ENCODE peak calls at places on chromosomes 4 and X, in five cellular contexts. One of them, this sample, is unnamed.

GRCh38 chr4:182447938-182448280 is 204.7 kb downstream of the TENM3 start:
- DNase-seq in NCI-H2081: no peak
- DNase-seq in HEK293T: peak; percentile 5
- DNase-seq in GM12892: no peak
- DNase-seq in Daoy: no peak
- DNase-seq in this sample: no peak

GRCh38 chr4:128335541-128335940 is 47.9 kb upstream of the PGRMC2 start:
- DNase-seq in NCI-H2081: no peak
- DNase-seq in HEK293T: no peak
- DNase-seq in GM12892: no peak
- DNase-seq in Daoy: no peak
- DNase-seq in this sample: no peak

GRCh38 chrX:17697191-17697590 is 40.1 kb upstream of the SCML1 start:
- DNase-seq in NCI-H2081: no peak
- DNase-seq in HEK293T: no peak
- DNase-seq in GM12892: no peak
- DNase-seq in Daoy: no peak
- DNase-seq in this sample: no peak

GRCh38 chr4:168725935-168726334 is 229.1 kb downstream of the PALLD start:
- DNase-seq in NCI-H2081: no peak
- DNase-seq in HEK293T: no peak
- DNase-seq in GM12892: no peak
- DNase-seq in Daoy: no peak
- DNase-seq in this sample: no peak

GRCh38 chrX:120310861-120311631 is at the start of gene TMEM255A:
- DNase-seq in NCI-H2081: peak; percentile 14
- DNase-seq in HEK293T: peak; percentile 60
- DNase-seq in GM12892: no peak
- DNase-seq in Daoy: peak; percentile 23
- DNase-seq in this sample: no peak

GRCh38 chr4:158624889-158625478 is 46.7 kb downstream of the C4orf46 start:
- DNase-seq in NCI-H2081: peak; percentile 23
- DNase-seq in HEK293T: peak; percentile 35
- DNase-seq in GM12892: no peak
- DNase-seq in Daoy: peak; percentile 35
- DNase-seq in this sample: peak; percentile 31

GRCh38 chrX:1629244-1629643 is 14.4 kb downstream of the ASMT start:
- DNase-seq in NCI-H2081: no peak
- DNase-seq in HEK293T: no peak
- DNase-seq in GM12892: no peak
- DNase-seq in Daoy: no peak
- DNase-seq in this sample: no peak

GRCh38 chrX:38500886-38501285 is 60.5 kb upstream of the TSPAN7 start:
- DNase-seq in NCI-H2081: no peak
- DNase-seq in HEK293T: no peak
- DNase-seq in GM12892: no peak
- DNase-seq in Daoy: peak; percentile 25
- DNase-seq in this sample: no peak

GRCh38 chr4:140645614-140646412 is 77.1 kb upstream of the UCP1 start:
- DNase-seq in NCI-H2081: no peak
- DNase-seq in HEK293T: no peak
- DNase-seq in GM12892: no peak
- DNase-seq in Daoy: no peak
- DNase-seq in this sample: no peak

GRCh38 chrX:13940646-13941045 is 89.0 kb downstream of the GEMIN8 start:
- DNase-seq in NCI-H2081: no peak
- DNase-seq in HEK293T: no peak
- DNase-seq in GM12892: no peak
- DNase-seq in Daoy: no peak
- DNase-seq in this sample: no peak

GRCh38 chr4:150305995-150306394 is 227.8 kb downstream of the DCLK2 start:
- DNase-seq in NCI-H2081: no peak
- DNase-seq in HEK293T: no peak
- DNase-seq in GM12892: no peak
- DNase-seq in Daoy: peak; percentile 25
- DNase-seq in this sample: no peak

GRCh38 chr4:4182835-4183568 is 43.7 kb downstream of the OTOP1 start:
- DNase-seq in NCI-H2081: no peak
- DNase-seq in HEK293T: peak; percentile 65
- DNase-seq in GM12892: peak; percentile 6
- DNase-seq in Daoy: peak; percentile 39
- DNase-seq in this sample: no peak

GRCh38 chr4:121270384-121270783 is 106.3 kb upstream of the TNIP3 start:
- DNase-seq in NCI-H2081: no peak
- DNase-seq in HEK293T: no peak
- DNase-seq in GM12892: no peak
- DNase-seq in Daoy: no peak
- DNase-seq in this sample: no peak

GRCh38 chr4:7280906-7281305 is 88.6 kb downstream of the SORCS2 start:
- DNase-seq in NCI-H2081: no peak
- DNase-seq in HEK293T: no peak
- DNase-seq in GM12892: no peak
- DNase-seq in Daoy: peak; percentile 37
- DNase-seq in this sample: no peak

GRCh38 chr4:16090306-16090705 is 6.5 kb upstream of the PROM1 start:
- DNase-seq in NCI-H2081: no peak
- DNase-seq in HEK293T: no peak
- DNase-seq in GM12892: no peak
- DNase-seq in Daoy: no peak
- DNase-seq in this sample: no peak

GRCh38 chrX:140866446-140866845 is 135.9 kb upstream of the SPANXB1 start:
- DNase-seq in NCI-H2081: no peak
- DNase-seq in HEK293T: no peak
- DNase-seq in GM12892: no peak
- DNase-seq in Daoy: no peak
- DNase-seq in this sample: no peak

GRCh38 chrX:19543951-19544359 is 28.6 kb upstream of the MAP3K15 start:
- DNase-seq in NCI-H2081: no peak
- DNase-seq in HEK293T: no peak
- DNase-seq in GM12892: no peak
- DNase-seq in Daoy: no peak
- DNase-seq in this sample: peak; percentile 83

GRCh38 chrX:72079607-72080006 is 52.1 kb downstream of the RTL5 start:
- DNase-seq in NCI-H2081: no peak
- DNase-seq in HEK293T: no peak
- DNase-seq in GM12892: no peak
- DNase-seq in Daoy: peak; percentile 16
- DNase-seq in this sample: no peak

GRCh38 chrX:12494400-12495138 is 296.6 kb upstream of the PRPS2 start:
- DNase-seq in NCI-H2081: no peak
- DNase-seq in HEK293T: no peak
- DNase-seq in GM12892: no peak
- DNase-seq in Daoy: no peak
- DNase-seq in this sample: no peak

GRCh38 chrX:52262195-52262546 is 77.5 kb downstream of the MAGED4 start:
- DNase-seq in NCI-H2081: no peak
- DNase-seq in HEK293T: no peak
- DNase-seq in GM12892: no peak
- DNase-seq in Daoy: no peak
- DNase-seq in this sample: no peak

GRCh38 chr4:149987330-149987751 is 90.9 kb upstream of the DCLK2 start:
- DNase-seq in NCI-H2081: peak; percentile 8
- DNase-seq in HEK293T: no peak
- DNase-seq in GM12892: no peak
- DNase-seq in Daoy: no peak
- DNase-seq in this sample: peak; percentile 48

GRCh38 chr4:22339491-22339890 is 176.4 kb downstream of the ADGRA3 start:
- DNase-seq in NCI-H2081: no peak
- DNase-seq in HEK293T: no peak
- DNase-seq in GM12892: no peak
- DNase-seq in Daoy: no peak
- DNase-seq in this sample: no peak

GRCh38 chrX:46178763-46179162 is 366.5 kb downstream of the ZNF674 start:
- DNase-seq in NCI-H2081: no peak
- DNase-seq in HEK293T: no peak
- DNase-seq in GM12892: no peak
- DNase-seq in Daoy: no peak
- DNase-seq in this sample: no peak

GRCh38 chr4:48954314-48954713 is 31.8 kb upstream of the CWH43 start:
- DNase-seq in NCI-H2081: no peak
- DNase-seq in HEK293T: no peak
- DNase-seq in GM12892: no peak
- DNase-seq in Daoy: no peak
- DNase-seq in this sample: no peak

GRCh38 chr4:336893-337142 is 796 bp upstream of the ZNF141 start:
- DNase-seq in NCI-H2081: no peak
- DNase-seq in HEK293T: no peak
- DNase-seq in GM12892: no peak
- DNase-seq in Daoy: no peak
- DNase-seq in this sample: no peak

GRCh38 chrX:68018248-68019203 is 414.8 kb downstream of the OPHN1 start:
- DNase-seq in NCI-H2081: no peak
- DNase-seq in HEK293T: peak; percentile 34
- DNase-seq in GM12892: no peak
- DNase-seq in Daoy: no peak
- DNase-seq in this sample: no peak

GRCh38 chr4:184647391-184648101 is 1.7 kb downstream of the CASP3 start:
- DNase-seq in NCI-H2081: no peak
- DNase-seq in HEK293T: no peak
- DNase-seq in GM12892: no peak
- DNase-seq in Daoy: no peak
- DNase-seq in this sample: no peak

GRCh38 chr4:37889849-37890500 is 909 bp upstream of the TBC1D1 start:
- DNase-seq in NCI-H2081: no peak
- DNase-seq in HEK293T: no peak
- DNase-seq in GM12892: no peak
- DNase-seq in Daoy: no peak
- DNase-seq in this sample: no peak

GRCh38 chr4:113790478-113790877 is 28.9 kb upstream of the CAMK2D start:
- DNase-seq in NCI-H2081: no peak
- DNase-seq in HEK293T: no peak
- DNase-seq in GM12892: no peak
- DNase-seq in Daoy: no peak
- DNase-seq in this sample: no peak

GRCh38 chr4:55851885-55852284 is 1.6 kb upstream of the EXOC1 start:
- DNase-seq in NCI-H2081: no peak
- DNase-seq in HEK293T: no peak
- DNase-seq in GM12892: no peak
- DNase-seq in Daoy: no peak
- DNase-seq in this sample: no peak

GRCh38 chr4:1260418-1261106 is 11.6 kb upstream of the CTBP1 start:
- DNase-seq in NCI-H2081: no peak
- DNase-seq in HEK293T: no peak
- DNase-seq in GM12892: no peak
- DNase-seq in Daoy: no peak
- DNase-seq in this sample: no peak

GRCh38 chr4:107913283-107913899 is 18.0 kb upstream of the CYP2U1 start:
- DNase-seq in NCI-H2081: peak; percentile 33
- DNase-seq in HEK293T: peak; percentile 52
- DNase-seq in GM12892: no peak
- DNase-seq in Daoy: peak; percentile 22
- DNase-seq in this sample: peak; percentile 59

GRCh38 chr4:94454405-94454804 is 2.7 kb downstream of the PDLIM5 start:
- DNase-seq in NCI-H2081: no peak
- DNase-seq in HEK293T: no peak
- DNase-seq in GM12892: no peak
- DNase-seq in Daoy: no peak
- DNase-seq in this sample: no peak

GRCh38 chr4:8383451-8384160 is 56.9 kb downstream of the ACOX3 start:
- DNase-seq in NCI-H2081: no peak
- DNase-seq in HEK293T: no peak
- DNase-seq in GM12892: no peak
- DNase-seq in Daoy: no peak
- DNase-seq in this sample: no peak

GRCh38 chr4:169963998-169964397 is 62.2 kb downstream of the MFAP3L start:
- DNase-seq in NCI-H2081: no peak
- DNase-seq in HEK293T: no peak
- DNase-seq in GM12892: no peak
- DNase-seq in Daoy: no peak
- DNase-seq in this sample: no peak

GRCh38 chr4:38332699-38333098 is 331.3 kb upstream of the KLF3 start:
- DNase-seq in NCI-H2081: no peak
- DNase-seq in HEK293T: no peak
- DNase-seq in GM12892: no peak
- DNase-seq in Daoy: no peak
- DNase-seq in this sample: no peak

GRCh38 chrX:85897376-85898110 is 149.8 kb downstream of the CHM start:
- DNase-seq in NCI-H2081: no peak
- DNase-seq in HEK293T: no peak
- DNase-seq in GM12892: no peak
- DNase-seq in Daoy: no peak
- DNase-seq in this sample: no peak